ENCODE peak calls at places on chromosomes 16 and 17, in eight cellular contexts. E, A, Y, Z, O, R, C and D are unnamed samples.

GRCh38 chr16:53843084-53843483 is 139.1 kb downstream of the FTO start:
- DNase-seq in E (no peak), A (no peak), Y (no peak), Z (no peak), O (no peak), R (no peak), C (no peak), D (no peak)

GRCh38 chr16:85999778-86000177 is 100.8 kb downstream of the IRF8 start:
- DNase-seq in E (no peak), A (no peak), Y (no peak), Z (no peak), O (no peak), R (no peak), C (no peak), D (no peak)

GRCh38 chr16:1052791-1053521 is 19.6 kb upstream of the SSTR5 start:
- DNase-seq in E (no peak), A (no peak), Y (no peak), Z (no peak), O (no peak), R (no peak), C (no peak), D (no peak)

GRCh38 chr17:68491864-68492263 is 20.4 kb upstream of the PRKAR1A start:
- DNase-seq in E (no peak), A (peak), Y (peak), Z (no peak), O (no peak), R (peak), C (no peak), D (no peak)

GRCh38 chr16:87853411-87854052 is 15.8 kb downstream of the SLC7A5 start:
- DNase-seq in E (peak), A (peak), Y (peak), Z (peak), O (peak), R (peak), C (peak), D (no peak)

GRCh38 chr17:42750730-42751356 is 6.0 kb upstream of the EZH1 start:
- DNase-seq in E (no peak), A (no peak), Y (no peak), Z (no peak), O (no peak), R (no peak), C (no peak), D (no peak)

GRCh38 chr16:27424772-27425498 is 23.0 kb downstream of the IL21R start:
- DNase-seq in E (no peak), A (no peak), Y (no peak), Z (no peak), O (no peak), R (no peak), C (no peak), D (no peak)

GRCh38 chr17:49018673-49019215 is 21.6 kb downstream of the IGF2BP1 start:
- DNase-seq in E (no peak), A (no peak), Y (no peak), Z (no peak), O (no peak), R (no peak), C (no peak), D (no peak)

GRCh38 chr17:48892940-48893645 is 506 bp downstream of the ATP5MC1 start:
- DNase-seq in E (peak), A (no peak), Y (no peak), Z (no peak), O (no peak), R (no peak), C (no peak), D (no peak)

GRCh38 chr16:71627631-71628236 is 1.8 kb downstream of the MARVELD3 start:
- DNase-seq in E (no peak), A (no peak), Y (peak), Z (no peak), O (no peak), R (no peak), C (no peak), D (no peak)

GRCh38 chr16:578870-579405 is 9.2 kb downstream of the PIGQ start:
- DNase-seq in E (peak), A (peak), Y (peak), Z (no peak), O (no peak), R (peak), C (peak), D (no peak)

GRCh38 chr17:9105068-9105868 is 84.0 kb downstream of the NTN1 start:
- DNase-seq in E (no peak), A (no peak), Y (no peak), Z (no peak), O (no peak), R (no peak), C (no peak), D (no peak)

GRCh38 chr16:8950580-8951077 is 13.1 kb downstream of the USP7 start:
- DNase-seq in E (no peak), A (no peak), Y (no peak), Z (no peak), O (no peak), R (no peak), C (peak), D (peak)

GRCh38 chr17:226773-227580 is 45.5 kb upstream of the DOC2B start:
- DNase-seq in E (no peak), A (no peak), Y (no peak), Z (no peak), O (no peak), R (no peak), C (no peak), D (no peak)

GRCh38 chr17:17206913-17207368 is 808 bp upstream of the PLD6 start:
- DNase-seq in E (no peak), A (no peak), Y (no peak), Z (no peak), O (no peak), R (no peak), C (peak), D (no peak)

GRCh38 chr16:57470683-57471082 is 8.2 kb downstream of the POLR2C start:
- DNase-seq in E (no peak), A (peak), Y (peak), Z (no peak), O (no peak), R (peak), C (peak), D (no peak)

GRCh38 chr17:32878211-32878610 is 1.3 kb upstream of the MYO1D start:
- DNase-seq in E (no peak), A (peak), Y (peak), Z (no peak), O (no peak), R (peak), C (peak), D (no peak)

GRCh38 chr16:10076037-10076436 is 106.2 kb downstream of the GRIN2A start:
- DNase-seq in E (no peak), A (no peak), Y (no peak), Z (no peak), O (no peak), R (no peak), C (no peak), D (no peak)

GRCh38 chr17:8472663-8473062 is 37.0 kb downstream of the NDEL1 start:
- DNase-seq in E (no peak), A (no peak), Y (no peak), Z (no peak), O (no peak), R (no peak), C (no peak), D (no peak)

GRCh38 chr16:69476920-69477418 is 52.5 kb downstream of the CYB5B start:
- DNase-seq in E (no peak), A (no peak), Y (no peak), Z (peak), O (peak), R (no peak), C (peak), D (peak)

GRCh38 chr17:38896373-38896954 is 26.6 kb downstream of the LASP1 start:
- DNase-seq in E (no peak), A (no peak), Y (no peak), Z (no peak), O (no peak), R (no peak), C (no peak), D (no peak)

GRCh38 chr16:57970319-57970718 is 609 bp downstream of the CNGB1 start:
- DNase-seq in E (no peak), A (no peak), Y (no peak), Z (no peak), O (no peak), R (no peak), C (no peak), D (no peak)

GRCh38 chr17:47905221-47905733 is 9.2 kb downstream of the SP2 start:
- DNase-seq in E (no peak), A (peak), Y (peak), Z (peak), O (peak), R (peak), C (peak), D (peak)

GRCh38 chr16:28063611-28064061 is at the start of gene GSG1L:
- DNase-seq in E (no peak), A (no peak), Y (no peak), Z (no peak), O (no peak), R (no peak), C (no peak), D (no peak)

GRCh38 chr17:7750321-7750821 is 32.8 kb downstream of the DNAH2 start:
- DNase-seq in E (no peak), A (no peak), Y (no peak), Z (peak), O (peak), R (no peak), C (peak), D (peak)

GRCh38 chr17:19301274-19301946 is 61.1 kb downstream of the B9D1 start:
- DNase-seq in E (no peak), A (no peak), Y (no peak), Z (no peak), O (no peak), R (no peak), C (no peak), D (no peak)

GRCh38 chr17:44608732-44609435 is 47.4 kb upstream of the MEIOC start:
- DNase-seq in E (peak), A (no peak), Y (no peak), Z (no peak), O (no peak), R (no peak), C (no peak), D (no peak)

GRCh38 chr17:83182620-83183063 is 103.2 kb downstream of the METRNL start:
- DNase-seq in E (no peak), A (peak), Y (peak), Z (no peak), O (no peak), R (no peak), C (no peak), D (no peak)

GRCh38 chr17:65219124-65219523 is 82.0 kb downstream of the RGS9 start:
- DNase-seq in E (no peak), A (no peak), Y (no peak), Z (no peak), O (no peak), R (no peak), C (peak), D (no peak)
- TF ChIP-seq CTCF in E (peak), A (no peak), Y (no peak), Z (peak), O (peak), R (no peak), C (peak), D (peak)

GRCh38 chr16:11784048-11784780 is 12.8 kb downstream of the ZC3H7A start:
- DNase-seq in E (no peak), A (no peak), Y (no peak), Z (no peak), O (no peak), R (no peak), C (peak), D (no peak)
- H3K4me3 ChIP-seq in E (peak), A (no peak), Y (no peak), Z (no peak), O (peak), R (no peak), C (no peak), D (no peak)

GRCh38 chr17:6713918-6714271 is 726 bp upstream of the SLC13A5 start:
- DNase-seq in E (no peak), A (no peak), Y (no peak), Z (no peak), O (no peak), R (no peak), C (no peak), D (no peak)

GRCh38 chr17:6712058-6712853 is 913 bp downstream of the SLC13A5 start:
- DNase-seq in E (no peak), A (peak), Y (no peak), Z (no peak), O (no peak), R (no peak), C (peak), D (no peak)

GRCh38 chr17:6714315-6714874 is 1.2 kb upstream of the SLC13A5 start:
- DNase-seq in E (no peak), A (no peak), Y (no peak), Z (no peak), O (no peak), R (no peak), C (no peak), D (no peak)

GRCh38 chr17:6712854-6713129 is 377 bp downstream of the SLC13A5 start:
- DNase-seq in E (no peak), A (no peak), Y (no peak), Z (no peak), O (no peak), R (no peak), C (no peak), D (no peak)

DNA sequence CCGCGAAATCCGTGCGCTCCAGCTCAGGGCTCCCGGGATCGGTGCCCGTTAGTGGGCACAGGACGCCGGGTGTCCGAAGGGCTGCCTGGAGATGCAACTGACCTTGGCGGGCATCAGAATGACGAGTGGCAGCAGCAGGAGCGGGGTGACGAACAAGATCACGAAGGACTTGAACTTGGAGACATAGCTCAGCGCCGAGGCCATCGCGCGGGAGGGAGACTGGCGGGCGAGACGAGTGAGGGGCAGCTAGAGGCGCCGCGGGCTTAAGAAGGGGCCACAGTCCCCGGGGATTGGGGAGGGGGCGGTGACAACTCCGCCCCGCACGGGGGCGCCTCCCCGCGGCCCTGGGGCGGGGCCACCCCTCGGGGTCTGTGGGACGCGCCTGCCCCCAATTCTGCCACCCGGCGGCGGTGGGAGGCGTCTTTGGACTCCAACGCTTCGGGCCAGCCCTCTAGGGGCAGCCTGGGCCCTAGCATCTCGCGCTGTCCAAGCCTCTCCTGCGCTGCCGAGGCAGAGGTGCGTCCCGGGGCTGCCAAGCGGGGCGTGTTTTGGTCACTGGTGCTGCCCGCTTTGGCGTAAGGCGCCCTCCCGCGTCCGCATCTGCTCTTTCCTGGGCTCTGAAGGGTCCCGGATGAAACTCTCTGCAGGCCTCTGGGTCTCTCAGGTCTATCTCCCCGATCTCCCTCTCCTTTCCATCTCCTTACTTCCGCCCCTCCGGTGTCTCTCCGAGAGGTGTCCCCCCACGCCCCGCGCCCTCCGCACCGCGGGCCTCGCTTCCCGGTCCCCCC is at the start of gene SLC13A5:
- DNase-seq in E (no peak), A (peak), Y (peak), Z (no peak), O (peak), R (no peak), C (peak), D (no peak)
- TF ChIP-seq CTCF in E (no peak), A (peak), Y (no peak), Z (peak), O (peak), R (no peak), C (peak), D (no peak)

GRCh38 chr17:80510772-80511171 is 33.9 kb upstream of the RPTOR start:
- DNase-seq in E (no peak), A (no peak), Y (no peak), Z (no peak), O (no peak), R (no peak), C (no peak), D (no peak)
- H3K4me3 ChIP-seq in E (no peak), A (no peak), Y (no peak), Z (no peak), O (no peak), R (no peak), C (no peak), D (no peak)

DNA sequence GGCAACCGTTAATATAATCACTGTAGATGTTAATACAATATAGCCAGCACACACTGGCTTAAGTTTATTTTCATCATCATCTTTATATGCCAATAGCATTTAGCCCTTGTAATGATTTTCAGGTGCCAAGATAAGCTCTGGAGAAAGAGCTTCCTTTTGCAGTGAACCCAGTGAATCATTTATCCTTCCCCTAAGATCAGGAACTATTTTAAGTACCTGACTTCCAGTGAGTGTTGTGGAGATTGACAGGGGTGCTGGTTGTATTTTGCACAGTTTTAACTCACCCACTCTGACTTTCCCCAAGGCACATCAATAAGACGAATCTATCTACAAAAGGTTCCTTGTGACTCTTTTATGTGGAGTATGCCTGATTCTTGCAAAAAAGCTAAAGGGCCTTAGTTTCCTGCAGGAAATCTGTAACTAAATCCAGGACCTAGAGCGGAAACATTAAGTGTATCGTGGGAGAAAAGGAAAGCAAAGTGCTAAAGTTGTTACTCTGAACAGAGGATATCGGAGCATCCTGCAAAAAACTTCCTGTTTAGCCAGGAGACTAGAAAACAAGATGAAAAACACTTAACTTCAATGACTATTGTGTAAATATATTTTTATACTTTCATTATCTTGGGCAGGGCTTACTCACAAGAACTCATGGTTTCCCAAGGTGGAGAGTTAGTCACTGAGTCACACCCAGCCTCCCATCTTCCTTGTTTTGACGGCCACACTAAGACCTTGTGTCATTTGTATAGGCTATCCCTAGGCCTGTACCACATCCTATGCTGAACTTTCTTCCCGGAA is 183.6 kb downstream of the MAP2K6 start:
- DNase-seq in E (no peak), A (no peak), Y (no peak), Z (no peak), O (no peak), R (no peak), C (peak), D (no peak)
- TF ChIP-seq CTCF in E (no peak), A (no peak), Y (no peak), Z (no peak), O (no peak), R (no peak), C (no peak), D (no peak)

GRCh38 chr17:40900819-40901356 is 15.8 kb upstream of the KRT20 start:
- DNase-seq in E (no peak), A (no peak), Y (no peak), Z (no peak), O (no peak), R (no peak), C (no peak), D (no peak)
- H3K4me3 ChIP-seq in E (no peak), A (no peak), Y (no peak), Z (no peak), O (no peak), R (no peak), C (no peak), D (no peak)

GRCh38 chr16:54932737-54933254 is 2.1 kb downstream of the IRX5 start:
- DNase-seq in E (no peak), A (peak), Y (no peak), Z (no peak), O (no peak), R (no peak), C (no peak), D (no peak)

GRCh38 chr16:54936086-54936978 is 5.7 kb downstream of the IRX5 start:
- DNase-seq in E (no peak), A (no peak), Y (peak), Z (no peak), O (no peak), R (no peak), C (peak), D (no peak)

GRCh38 chr16:54935411-54936085 is 4.9 kb downstream of the IRX5 start:
- DNase-seq in E (no peak), A (no peak), Y (no peak), Z (no peak), O (no peak), R (no peak), C (peak), D (no peak)

GRCh38 chr16:54933281-54934150 is 2.9 kb downstream of the IRX5 start:
- DNase-seq in E (no peak), A (no peak), Y (no peak), Z (no peak), O (no peak), R (no peak), C (no peak), D (no peak)

GRCh38 chr16:54934536-54935410 is 4.1 kb downstream of the IRX5 start:
- DNase-seq in E (no peak), A (no peak), Y (no peak), Z (no peak), O (no peak), R (no peak), C (peak), D (no peak)
- TF ChIP-seq CTCF in E (peak), A (no peak), Y (no peak), Z (no peak), O (no peak), R (no peak), C (no peak), D (peak)

GRCh38 chr17:2485970-2486369 is 25.7 kb downstream of the METTL16 start:
- DNase-seq in E (no peak), A (no peak), Y (peak), Z (no peak), O (no peak), R (no peak), C (no peak), D (no peak)

GRCh38 chr17:2483084-2483483 is 28.6 kb downstream of the METTL16 start:
- DNase-seq in E (no peak), A (no peak), Y (no peak), Z (no peak), O (no peak), R (no peak), C (no peak), D (no peak)

GRCh38 chr17:2487306-2487705 is 24.4 kb downstream of the METTL16 start:
- DNase-seq in E (no peak), A (no peak), Y (no peak), Z (no peak), O (no peak), R (no peak), C (no peak), D (no peak)

GRCh38 chr17:2485543-2485942 is 26.1 kb downstream of the METTL16 start:
- DNase-seq in E (no peak), A (no peak), Y (peak), Z (no peak), O (no peak), R (no peak), C (peak), D (no peak)

DNA sequence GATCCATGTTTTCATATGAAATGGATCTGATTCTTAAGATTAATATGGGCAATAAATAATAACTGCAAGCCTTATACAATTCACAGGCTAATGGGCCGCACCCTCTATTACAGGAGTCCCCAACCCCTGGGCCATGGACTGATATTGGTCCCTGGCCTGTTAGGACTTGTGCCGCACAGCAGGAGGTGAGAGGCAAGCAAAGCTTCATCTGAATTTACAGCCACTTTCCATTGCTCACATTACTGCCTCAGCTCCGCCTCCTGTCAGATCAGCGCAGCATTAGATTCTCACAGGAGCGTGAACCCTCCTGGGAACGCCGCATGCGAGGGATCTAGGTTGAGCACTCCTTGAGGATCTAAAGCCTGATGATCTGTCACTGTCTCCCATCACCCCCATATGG is 26.8 kb downstream of the METTL16 start:
- DNase-seq in E (no peak), A (no peak), Y (peak), Z (no peak), O (no peak), R (no peak), C (no peak), D (no peak)
- H3K4me3 ChIP-seq in E (no peak), A (no peak), Y (no peak), Z (no peak), O (no peak), R (no peak), C (no peak), D (no peak)